ENCODE peak calls at places on chromosomes 5 and 9, in five cellular contexts. One of them, this sample, is unnamed.

GRCh38 chr5:88836195-88836838 is 46.7 kb downstream of the MEF2C start:
- DNase-seq in WERI-Rb-1: no peak
- DNase-seq in substantia nigra: no peak
- DNase-seq in A549: no peak
- DNase-seq in HL-60: no peak
- DNase-seq in this sample: no peak

GRCh38 chr5:85000671-85001070 is 616.0 kb upstream of the EDIL3 start:
- DNase-seq in WERI-Rb-1: no peak
- DNase-seq in substantia nigra: no peak
- DNase-seq in A549: no peak
- DNase-seq in HL-60: no peak
- DNase-seq in this sample: no peak

GRCh38 chr5:92371171-92371888 is 988.2 kb upstream of the ARRDC3 start:
- DNase-seq in WERI-Rb-1: no peak
- DNase-seq in substantia nigra: no peak
- DNase-seq in A549: no peak
- DNase-seq in HL-60: no peak
- DNase-seq in this sample: no peak

GRCh38 chr5:16791036-16791705 is 144.9 kb downstream of the MYO10 start:
- DNase-seq in WERI-Rb-1: no peak
- DNase-seq in substantia nigra: no peak
- DNase-seq in A549: peak
- DNase-seq in HL-60: peak
- DNase-seq in this sample: no peak

GRCh38 chr9:85158512-85158911 is 489.0 kb downstream of the NTRK2 start:
- DNase-seq in WERI-Rb-1: no peak
- DNase-seq in substantia nigra: no peak
- DNase-seq in A549: no peak
- DNase-seq in HL-60: no peak
- DNase-seq in this sample: no peak

GRCh38 chr9:15158019-15158418 is 149.0 kb downstream of the TTC39B start:
- DNase-seq in WERI-Rb-1: no peak
- DNase-seq in substantia nigra: no peak
- DNase-seq in A549: no peak
- DNase-seq in HL-60: no peak
- DNase-seq in this sample: no peak

GRCh38 chr9:26723486-26723885 is 169.1 kb downstream of the CAAP1 start:
- DNase-seq in WERI-Rb-1: peak
- DNase-seq in substantia nigra: no peak
- DNase-seq in A549: peak
- DNase-seq in HL-60: no peak
- DNase-seq in this sample: no peak

GRCh38 chr9:119768266-119768665 is 399.0 kb upstream of the BRINP1 start:
- DNase-seq in WERI-Rb-1: no peak
- DNase-seq in substantia nigra: no peak
- DNase-seq in A549: no peak
- DNase-seq in HL-60: no peak
- DNase-seq in this sample: no peak

GRCh38 chr9:100515578-100516494 is 42.9 kb downstream of the TMEFF1 start:
- DNase-seq in WERI-Rb-1: no peak
- DNase-seq in substantia nigra: no peak
- DNase-seq in A549: peak
- DNase-seq in HL-60: no peak
- DNase-seq in this sample: no peak

GRCh38 chr5:42993516-42994284 is 46.4 kb downstream of the ANXA2R start:
- DNase-seq in WERI-Rb-1: no peak
- DNase-seq in substantia nigra: no peak
- DNase-seq in A549: peak
- DNase-seq in HL-60: peak
- DNase-seq in this sample: peak

GRCh38 chr5:145280806-145281205 is 554.3 kb downstream of the PRELID2 start:
- DNase-seq in WERI-Rb-1: no peak
- DNase-seq in substantia nigra: no peak
- DNase-seq in A549: no peak
- DNase-seq in HL-60: no peak
- DNase-seq in this sample: no peak

GRCh38 chr5:176739461-176740051 is 70.8 kb upstream of the UNC5A start:
- DNase-seq in WERI-Rb-1: no peak
- DNase-seq in substantia nigra: no peak
- DNase-seq in A549: no peak
- DNase-seq in HL-60: no peak
- DNase-seq in this sample: no peak

GRCh38 chr5:176737746-176738699 is 72.3 kb upstream of the UNC5A start:
- DNase-seq in WERI-Rb-1: no peak
- DNase-seq in substantia nigra: no peak
- DNase-seq in A549: no peak
- DNase-seq in HL-60: no peak
- DNase-seq in this sample: no peak

GRCh38 chr5:176737001-176737745 is 73.2 kb upstream of the UNC5A start:
- DNase-seq in WERI-Rb-1: no peak
- DNase-seq in substantia nigra: no peak
- DNase-seq in A549: no peak
- DNase-seq in HL-60: no peak
- DNase-seq in this sample: no peak

GRCh38 chr5:176740131-176740701 is 70.1 kb upstream of the UNC5A start:
- DNase-seq in WERI-Rb-1: no peak
- DNase-seq in substantia nigra: no peak
- DNase-seq in A549: no peak
- DNase-seq in HL-60: no peak
- DNase-seq in this sample: no peak

DNA sequence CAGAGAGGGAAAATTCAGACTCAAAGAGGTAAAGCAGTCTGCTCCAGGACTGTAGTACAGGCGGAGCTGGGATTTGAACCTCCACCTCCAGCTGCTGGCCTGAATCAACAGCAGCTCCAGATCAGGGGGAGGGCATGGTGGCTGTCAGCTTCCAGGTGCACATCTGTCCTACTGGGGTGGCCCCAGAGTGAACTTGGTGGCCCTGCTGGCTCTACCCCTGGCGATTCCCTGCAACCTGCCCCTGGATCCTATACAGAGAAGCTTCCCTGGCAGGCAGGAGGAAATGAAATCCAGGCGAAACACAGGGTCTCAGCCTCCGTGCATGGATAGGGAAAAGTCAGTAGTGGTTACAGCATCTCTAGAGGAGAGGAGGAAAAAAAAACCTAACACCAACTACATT is 71.5 kb upstream of the UNC5A start:
- DNase-seq in WERI-Rb-1: no peak
- DNase-seq in substantia nigra: no peak
- DNase-seq in A549: no peak
- DNase-seq in HL-60: no peak
- DNase-seq in this sample: no peak
- H3K27ac ChIP-seq in WERI-Rb-1: no peak
- H3K27ac ChIP-seq in substantia nigra: no peak
- H3K27ac ChIP-seq in A549: no peak
- H3K27ac ChIP-seq in HL-60: no peak
- H3K27ac ChIP-seq in this sample: no peak

GRCh38 chr5:79831910-79832309 is 142.3 kb downstream of the CMYA5 start:
- DNase-seq in WERI-Rb-1: no peak
- DNase-seq in substantia nigra: no peak
- DNase-seq in A549: no peak
- DNase-seq in HL-60: no peak
- DNase-seq in this sample: no peak

GRCh38 chr5:79832911-79833310 is 143.3 kb downstream of the CMYA5 start:
- DNase-seq in WERI-Rb-1: no peak
- DNase-seq in substantia nigra: no peak
- DNase-seq in A549: no peak
- DNase-seq in HL-60: no peak
- DNase-seq in this sample: no peak

GRCh38 chr5:79837707-79838620 is 148.3 kb downstream of the CMYA5 start:
- DNase-seq in WERI-Rb-1: no peak
- DNase-seq in substantia nigra: no peak
- DNase-seq in A549: no peak
- DNase-seq in HL-60: no peak
- DNase-seq in this sample: no peak

GRCh38 chr5:79834420-79835219 is 145.0 kb downstream of the CMYA5 start:
- DNase-seq in WERI-Rb-1: peak
- DNase-seq in substantia nigra: no peak
- DNase-seq in A549: no peak
- DNase-seq in HL-60: no peak
- DNase-seq in this sample: no peak

DNA sequence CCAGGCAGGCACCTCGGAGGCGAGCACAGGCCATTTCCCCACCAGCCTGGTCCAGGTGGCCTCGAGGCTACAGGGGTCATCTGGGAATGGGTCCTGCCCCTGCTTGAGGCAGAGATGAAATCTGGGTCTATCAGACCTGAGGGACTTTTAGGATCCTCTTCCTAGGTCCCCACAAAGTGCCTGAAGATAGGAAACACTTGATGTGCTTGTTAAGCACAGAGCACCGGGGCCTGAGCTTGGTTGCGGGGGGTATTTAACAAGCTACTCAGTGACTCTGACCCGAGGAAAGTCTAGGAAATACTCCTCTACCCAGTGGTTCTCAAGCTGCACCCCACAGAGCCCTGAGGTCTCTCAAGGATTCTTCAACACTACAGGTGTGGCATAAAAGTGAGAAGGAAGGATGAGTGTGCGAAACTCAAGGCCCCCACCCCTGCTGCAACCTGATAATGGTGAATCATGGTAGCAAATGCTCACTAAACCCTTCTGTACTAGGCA is 145.6 kb downstream of the CMYA5 start:
- DNase-seq in WERI-Rb-1: no peak
- DNase-seq in substantia nigra: no peak
- DNase-seq in A549: no peak
- DNase-seq in HL-60: no peak
- DNase-seq in this sample: no peak
- H3K27ac ChIP-seq in WERI-Rb-1: no peak
- H3K27ac ChIP-seq in substantia nigra: no peak
- H3K27ac ChIP-seq in A549: no peak
- H3K27ac ChIP-seq in HL-60: no peak
- H3K27ac ChIP-seq in this sample: no peak

GRCh38 chr9:136273244-136273865 is 27.7 kb upstream of the QSOX2 start:
- DNase-seq in WERI-Rb-1: no peak
- DNase-seq in substantia nigra: no peak
- DNase-seq in A549: no peak
- DNase-seq in HL-60: no peak
- DNase-seq in this sample: no peak

GRCh38 chr9:136275655-136276429 is 28.1 kb downstream of the CCDC187 start:
- DNase-seq in WERI-Rb-1: no peak
- DNase-seq in substantia nigra: no peak
- DNase-seq in A549: no peak
- DNase-seq in HL-60: no peak
- DNase-seq in this sample: no peak

GRCh38 chr9:136276716-136277115 is 27.2 kb downstream of the CCDC187 start:
- DNase-seq in WERI-Rb-1: no peak
- DNase-seq in substantia nigra: no peak
- DNase-seq in A549: no peak
- DNase-seq in HL-60: no peak
- DNase-seq in this sample: no peak

GRCh38 chr9:136273921-136274785 is 28.5 kb upstream of the QSOX2 start:
- DNase-seq in WERI-Rb-1: no peak
- DNase-seq in substantia nigra: no peak
- DNase-seq in A549: no peak
- DNase-seq in HL-60: no peak
- DNase-seq in this sample: no peak

DNA sequence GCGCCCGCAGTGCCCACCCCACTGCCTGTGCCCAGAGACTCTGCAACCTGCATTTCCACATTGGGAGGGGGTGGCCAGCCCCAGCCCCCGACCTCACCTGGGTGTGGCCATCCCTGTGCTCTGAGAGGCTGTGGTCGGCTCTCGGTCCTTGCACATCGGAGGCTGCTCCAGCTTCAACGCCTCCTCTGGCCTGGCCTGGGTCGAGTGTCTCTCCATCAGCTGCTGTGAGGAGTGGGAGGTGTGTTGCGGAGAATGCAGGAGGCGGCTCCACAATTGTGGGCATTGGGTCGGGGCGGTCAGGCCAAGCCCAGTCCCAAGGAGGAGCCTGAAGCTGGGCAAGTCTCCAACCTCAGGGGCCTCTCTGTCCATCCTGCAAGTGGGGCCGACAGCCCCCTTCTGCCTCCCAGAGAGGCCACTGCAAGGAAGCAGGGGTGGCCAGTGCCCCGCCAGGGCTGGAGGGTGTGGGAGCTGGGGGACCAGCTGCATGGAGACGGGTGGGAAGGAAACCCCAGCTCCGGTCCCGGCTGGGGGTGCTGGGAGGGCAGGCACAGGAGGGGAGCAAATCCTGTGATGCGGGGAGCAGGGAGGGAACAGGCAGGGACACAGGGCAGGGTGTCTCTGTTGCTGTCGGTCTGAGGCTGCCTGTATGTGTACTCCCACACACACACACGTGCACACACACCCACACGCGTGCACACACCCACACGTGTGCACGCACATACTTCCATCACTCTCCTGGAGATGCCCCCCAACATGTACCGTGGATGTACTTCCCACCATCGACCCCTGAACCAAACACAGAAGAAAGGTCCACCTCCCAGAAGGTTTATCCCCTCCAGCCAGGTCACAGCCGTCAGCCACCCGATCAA is 28.9 kb downstream of the CCDC187 start:
- DNase-seq in WERI-Rb-1: no peak
- DNase-seq in substantia nigra: no peak
- DNase-seq in A549: no peak
- DNase-seq in HL-60: no peak
- DNase-seq in this sample: no peak
- H3K27ac ChIP-seq in WERI-Rb-1: no peak
- H3K27ac ChIP-seq in substantia nigra: no peak
- H3K27ac ChIP-seq in A549: no peak
- H3K27ac ChIP-seq in HL-60: no peak
- H3K27ac ChIP-seq in this sample: no peak

GRCh38 chr5:68071731-68072130 is 143.8 kb upstream of the PIK3R1 start:
- DNase-seq in WERI-Rb-1: no peak
- DNase-seq in substantia nigra: no peak
- DNase-seq in A549: no peak
- DNase-seq in HL-60: no peak
- DNase-seq in this sample: no peak

GRCh38 chr5:68067353-68067752 is 148.2 kb upstream of the PIK3R1 start:
- DNase-seq in WERI-Rb-1: no peak
- DNase-seq in substantia nigra: no peak
- DNase-seq in A549: no peak
- DNase-seq in HL-60: no peak
- DNase-seq in this sample: no peak

GRCh38 chr5:68071243-68071642 is 144.3 kb upstream of the PIK3R1 start:
- DNase-seq in WERI-Rb-1: no peak
- DNase-seq in substantia nigra: no peak
- DNase-seq in A549: no peak
- DNase-seq in HL-60: no peak
- DNase-seq in this sample: no peak

GRCh38 chr5:68068204-68068603 is 147.4 kb upstream of the PIK3R1 start:
- DNase-seq in WERI-Rb-1: no peak
- DNase-seq in substantia nigra: no peak
- DNase-seq in A549: no peak
- DNase-seq in HL-60: no peak
- DNase-seq in this sample: no peak

DNA sequence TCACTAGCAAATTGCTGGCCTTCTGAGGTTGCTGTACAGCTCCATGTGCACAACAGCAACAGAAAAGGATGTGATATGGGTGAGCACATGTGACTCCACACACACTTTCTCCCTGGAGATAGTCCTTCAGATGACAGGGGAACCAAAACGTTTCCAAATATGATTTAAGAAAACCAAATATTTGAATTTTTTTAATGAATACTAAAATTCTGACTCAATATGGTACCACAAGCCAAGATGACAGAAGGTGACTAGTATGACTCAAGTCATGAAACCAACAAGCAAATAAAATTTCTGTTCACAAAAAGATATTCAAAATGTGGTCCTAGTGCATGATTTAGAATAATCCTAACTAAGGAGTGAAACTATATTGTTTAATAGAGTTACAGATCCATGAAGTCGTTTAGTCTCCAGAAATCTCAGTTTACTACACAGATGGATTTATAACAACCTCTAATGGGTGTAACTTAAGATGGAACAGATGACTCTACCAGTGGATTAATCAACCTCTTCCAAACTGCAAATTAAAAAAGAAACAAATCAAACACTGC is 144.8 kb upstream of the PIK3R1 start:
- DNase-seq in WERI-Rb-1: no peak
- DNase-seq in substantia nigra: no peak
- DNase-seq in A549: no peak
- DNase-seq in HL-60: no peak
- DNase-seq in this sample: no peak
- H3K27ac ChIP-seq in WERI-Rb-1: no peak
- H3K27ac ChIP-seq in substantia nigra: no peak
- H3K27ac ChIP-seq in A549: no peak
- H3K27ac ChIP-seq in HL-60: no peak
- H3K27ac ChIP-seq in this sample: no peak

This sample was measured in effector memory CD4-positive, alpha-beta T cell.